ENCODE peak calls at places on chromosome 21, in four cellular contexts. T, I, A and P are unnamed samples. For H3K27me3, the result is how much of the 10 kb centered on the place peaks cover.

GRCh38 chr21:8998946-8999681 is 1522.3 kb upstream of the TPTE start:
- DNase-seq in T (no peak), A (no peak), I (no peak), P (no peak)

GRCh38 chr21:21003701-21004100 is 5.5 kb downstream of the NCAM2 start:
- DNase-seq in T (no peak), A (no peak), I (no peak), P (no peak)

GRCh38 chr21:35010450-35010849 is 38.7 kb downstream of the RUNX1 start:
- DNase-seq in I (no peak), A (no peak), T (no peak), P (no peak)

GRCh38 chr21:38386967-38387366 is 111.3 kb downstream of the ERG start:
- DNase-seq in T (no peak), A (no peak), I (no peak), P (no peak)

GRCh38 chr21:31845151-31845550 is 27.7 kb upstream of the HUNK start:
- DNase-seq in A (no peak), T (no peak), I (no peak), P (no peak)

GRCh38 chr21:35375115-35375514 is 326.0 kb upstream of the RUNX1 start:
- DNase-seq in I (no peak), T (no peak), A (no peak), P (peak)

GRCh38 chr21:26925122-26925521 is 41.8 kb downstream of the ADAMTS5 start:
- DNase-seq in A (no peak), T (no peak), I (no peak), P (no peak)

GRCh38 chr21:31780944-31781343 is 49.0 kb upstream of the SCAF4 start:
- DNase-seq in A (no peak), T (no peak), I (no peak), P (no peak)

GRCh38 chr21:19245188-19245580 is 841.6 kb upstream of the TMPRSS15 start:
- DNase-seq in I (no peak), A (no peak), T (no peak), P (no peak)

GRCh38 chr21:32021319-32022027 is 148.7 kb downstream of the HUNK start:
- DNase-seq in I (no peak), A (no peak), T (peak), P (no peak)

GRCh38 chr21:23695449-23695848 is 1911.8 kb downstream of the MRPL39 start:
- DNase-seq in A (no peak), I (no peak), T (no peak), P (no peak)

GRCh38 chr21:28598214-28598613 is 394.5 kb downstream of the LTN1 start:
- DNase-seq in T (no peak), A (no peak), I (no peak), P (no peak)

GRCh38 chr21:43321111-43321510 is 105.8 kb downstream of the SIK1 start:
- DNase-seq in T (no peak), I (no peak), A (no peak), P (no peak)

GRCh38 chr21:38440746-38441145 is 57.5 kb downstream of the ERG start:
- DNase-seq in I (no peak), T (no peak), A (no peak), P (peak)

GRCh38 chr21:34202553-34203332 is 129.4 kb downstream of the MRPS6 start:
- DNase-seq in A (no peak), T (no peak), I (no peak), P (no peak)

GRCh38 chr21:29350246-29350779 is 51.6 kb downstream of the BACH1 start:
- DNase-seq in T (no peak), A (no peak), I (no peak), P (no peak)

GRCh38 chr21:28900481-28900880 is 92.2 kb downstream of the LTN1 start:
- DNase-seq in T (no peak), I (no peak), A (no peak), P (no peak)

GRCh38 chr21:38438476-38438893 is 59.8 kb downstream of the ERG start:
- DNase-seq in A (no peak), I (no peak), T (no peak), P (peak)

GRCh38 chr21:17003221-17003620 is 509.6 kb upstream of the CXADR start:
- DNase-seq in I (no peak), A (no peak), T (no peak), P (peak)

GRCh38 chr21:29098156-29098555 is 24.7 kb upstream of the CCT8 start:
- DNase-seq in T (no peak), A (no peak), I (no peak), P (no peak)

GRCh38 chr21:34952701-34953100 is 96.4 kb downstream of the RUNX1 start:
- DNase-seq in I (no peak), A (no peak), T (no peak), P (no peak)

GRCh38 chr21:46477765-46478164 is 19.1 kb downstream of the DIP2A start:
- DNase-seq in A (no peak), T (no peak), I (no peak), P (no peak)

GRCh38 chr21:15752763-15753407 is 23.1 kb downstream of the USP25 start:
- DNase-seq in T (no peak), I (no peak), A (no peak), P (no peak)

GRCh38 chr21:28487455-28488070 is 505.1 kb downstream of the LTN1 start:
- DNase-seq in T (no peak), A (no peak), I (no peak), P (no peak)

GRCh38 chr21:41142051-41142795 is 25.7 kb upstream of the BACE2 start:
- DNase-seq in T (no peak), A (no peak), I (no peak), P (peak)

GRCh38 chr21:22728091-22728490 is 1729.9 kb downstream of the NCAM2 start:
- DNase-seq in A (no peak), T (no peak), I (no peak), P (no peak)

GRCh38 chr21:36024782-36025181 is 35.5 kb downstream of the SETD4 start:
- DNase-seq in A (no peak), T (no peak), I (no peak), P (no peak)

GRCh38 chr21:10273196-10273595 is 248.2 kb upstream of the TPTE start:
- DNase-seq in I (no peak), T (no peak), A (no peak), P (peak)

GRCh38 chr21:25515484-25516405 is 91.5 kb downstream of the MRPL39 start:
- DNase-seq in A (no peak), I (no peak), T (no peak), P (no peak)

GRCh38 chr21:22993144-22993543 is 1994.9 kb downstream of the NCAM2 start:
- DNase-seq in A (no peak), T (no peak), I (no peak), P (no peak)

GRCh38 chr21:30209571-30209970 is 6.3 kb downstream of the CLDN8 start:
- DNase-seq in T (no peak), I (no peak), A (no peak), P (no peak)

GRCh38 chr21:29634410-29634809 is 305.4 kb downstream of the GRIK1 start:
- DNase-seq in T (no peak), A (no peak), I (no peak), P (no peak)

GRCh38 chr21:18070392-18070791 is 174.2 kb upstream of the CHODL start:
- DNase-seq in I (no peak), T (no peak), A (no peak), P (no peak)

GRCh38 chr21:34668803-34669148 is at the start of gene CLIC6:
- DNase-seq in T (no peak), A (no peak), I (no peak), P (no peak)

GRCh38 chr21:39696620-39697019 is 48.4 kb upstream of the IGSF5 start:
- DNase-seq in T (peak), I (no peak), A (no peak), P (no peak)

GRCh38 chr21:39556176-39556575 is 56.6 kb upstream of the B3GALT5 start:
- DNase-seq in T (no peak), A (no peak), I (no peak), P (no peak)

GRCh38 chr21:17759546-17760178 is 59.5 kb downstream of the C21orf91 start:
- DNase-seq in I (no peak), A (no peak), T (no peak), P (no peak)

GRCh38 chr21:31972622-31973021 is 99.8 kb downstream of the HUNK start:
- DNase-seq in I (no peak), A (no peak), T (no peak), P (no peak)

DNA sequence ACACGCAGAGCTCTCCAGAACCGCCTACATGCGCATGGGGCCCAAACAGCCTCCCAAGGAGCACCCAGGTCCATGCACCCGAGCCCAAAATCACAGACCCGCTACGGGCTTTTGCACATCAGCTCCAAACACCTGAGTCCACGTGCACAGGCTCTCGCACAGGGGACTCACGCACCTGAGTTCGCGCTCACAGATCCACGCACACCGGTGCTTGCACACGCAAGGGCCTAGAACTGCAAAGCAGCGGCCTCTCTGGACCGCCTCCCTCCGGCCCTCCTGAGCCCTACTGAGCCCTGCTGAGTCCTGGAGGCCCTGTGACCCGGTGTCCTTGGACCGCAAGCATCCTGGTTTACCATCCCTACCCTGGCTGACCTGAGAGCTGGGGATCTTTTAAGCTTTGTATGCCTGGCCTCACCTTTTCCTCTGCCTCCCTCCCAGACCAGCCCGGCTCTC is 8.3 kb downstream of the OLIG2 start:
- DNase-seq in I (no peak), T (no peak), A (no peak), P (no peak)
- H3K27me3 ChIP-seq in I (under half), T (under half), A (under half), P (under half)

GRCh38 chr21:45354970-45355369 is 50.0 kb upstream of the COL18A1 start:
- DNase-seq in I (no peak), T (no peak), A (no peak), P (no peak)

GRCh38 chr21:45357436-45358260 is 47.3 kb upstream of the COL18A1 start:
- DNase-seq in T (no peak), I (no peak), A (no peak), P (no peak)

GRCh38 chr21:45356653-45357435 is 48.1 kb upstream of the COL18A1 start:
- DNase-seq in I (no peak), A (no peak), T (no peak), P (no peak)

GRCh38 chr21:45356251-45356650 is 48.7 kb upstream of the COL18A1 start:
- DNase-seq in I (no peak), T (no peak), A (no peak), P (no peak)

GRCh38 chr21:45355573-45355972 is 49.4 kb upstream of the COL18A1 start:
- DNase-seq in T (no peak), A (no peak), I (no peak), P (no peak)
- H3K27me3 ChIP-seq in T (under half), A (under half), I (under half), P (under half)

GRCh38 chr21:42160950-42161225 is 58.1 kb upstream of the ABCG1 start:
- DNase-seq in A (no peak), T (no peak), I (no peak), P (no peak)

GRCh38 chr21:42158846-42159245 is 60.1 kb upstream of the ABCG1 start:
- DNase-seq in T (no peak), A (no peak), I (no peak), P (no peak)

GRCh38 chr21:42161401-42161956 is 57.5 kb upstream of the ABCG1 start:
- DNase-seq in A (no peak), T (no peak), I (no peak), P (no peak)

GRCh38 chr21:42160111-42160949 is 58.6 kb upstream of the ABCG1 start:
- DNase-seq in T (no peak), A (no peak), I (peak), P (no peak)

GRCh38 chr21:42159560-42160110 is 59.3 kb upstream of the ABCG1 start:
- DNase-seq in A (no peak), I (no peak), T (no peak), P (no peak)
- H3K27me3 ChIP-seq in A (under half), I (under half), T (under half), P (under half)

GRCh38 chr21:33063365-33063883 is 6.5 kb upstream of the OLIG1 start:
- DNase-seq in T (no peak), A (no peak), I (no peak), P (no peak)
- H3K27me3 ChIP-seq in T (under half), A (under half), I (under half), P (under half)